ENCODE peak calls at places on chromosomes 4 and X, in ten cellular contexts. S, R, A, T, K, F, J, V, W and U are unnamed samples.

GRCh38 chr4:182916483-182917181 is 554 bp downstream of the DCTD start:
- DNase-seq in K (peak; percentile 64), V (no peak), A (peak; percentile 79), F (peak; percentile 20), T (peak; percentile 77), R (peak; percentile 63), W (peak; percentile 72), S (no peak), J (peak; percentile 62), U (peak; percentile 13)

GRCh38 chr4:94933799-94934198 is 176.0 kb downstream of the BMPR1B start:
- DNase-seq in V (no peak), S (no peak), A (peak; percentile 6), R (no peak), T (no peak), W (no peak), F (no peak), J (no peak), K (no peak), U (no peak)

GRCh38 chrX:17595456-17596035 is 141.7 kb upstream of the SCML1 start:
- DNase-seq in K (no peak), W (no peak), F (no peak), T (no peak), J (no peak), V (no peak), R (no peak), A (peak; percentile 62), S (peak; percentile 39), U (no peak)

GRCh38 chrX:17788439-17788838 is 51.1 kb downstream of the SCML1 start:
- DNase-seq in R (peak; percentile 36), F (peak; percentile 24), K (peak; percentile 36), W (peak; percentile 24), S (peak; percentile 1), J (no peak), A (peak; percentile 16), T (no peak), V (no peak), U (no peak)

GRCh38 chr4:76681996-76682395 is 215.9 kb downstream of the SOWAHB start:
- DNase-seq in A (no peak), W (no peak), V (no peak), R (no peak), J (no peak), S (no peak), T (no peak), F (no peak), K (no peak), U (no peak)

GRCh38 chr4:4735870-4736269 is 123.6 kb upstream of the MSX1 start:
- DNase-seq in F (no peak), A (peak; percentile 27), J (no peak), K (no peak), R (peak; percentile 67), W (no peak), T (no peak), V (no peak), S (no peak), U (no peak)

GRCh38 chr4:25065451-25065850 is 34.7 kb upstream of the LGI2 start:
- DNase-seq in S (no peak), A (no peak), K (no peak), W (no peak), V (no peak), T (no peak), F (no peak), J (no peak), R (no peak), U (no peak)

GRCh38 chr4:162865102-162865501 is 301.6 kb downstream of the NAF1 start:
- DNase-seq in W (no peak), T (no peak), S (no peak), K (no peak), J (no peak), F (no peak), V (no peak), A (no peak), R (no peak), U (no peak)

GRCh38 chrX:20519077-20519617 is 252.4 kb upstream of the RPS6KA3 start:
- DNase-seq in A (no peak), K (no peak), R (no peak), V (no peak), T (no peak), W (no peak), J (no peak), F (no peak), S (no peak), U (no peak)

GRCh38 chrX:20519826-20520225 is 253.1 kb upstream of the RPS6KA3 start:
- DNase-seq in A (no peak), K (no peak), R (no peak), J (no peak), V (no peak), T (no peak), S (no peak), W (no peak), F (no peak), U (no peak)

GRCh38 chrX:20522420-20522819 is 255.7 kb upstream of the RPS6KA3 start:
- DNase-seq in K (no peak), S (no peak), V (no peak), F (no peak), R (no peak), W (no peak), J (no peak), T (no peak), A (peak; percentile 61), U (no peak)

GRCh38 chrX:20523626-20524312 is 257.1 kb upstream of the RPS6KA3 start:
- DNase-seq in S (no peak), T (no peak), F (no peak), R (no peak), A (no peak), J (no peak), V (peak; percentile 15), K (no peak), W (no peak), U (peak; percentile 32)

DNA sequence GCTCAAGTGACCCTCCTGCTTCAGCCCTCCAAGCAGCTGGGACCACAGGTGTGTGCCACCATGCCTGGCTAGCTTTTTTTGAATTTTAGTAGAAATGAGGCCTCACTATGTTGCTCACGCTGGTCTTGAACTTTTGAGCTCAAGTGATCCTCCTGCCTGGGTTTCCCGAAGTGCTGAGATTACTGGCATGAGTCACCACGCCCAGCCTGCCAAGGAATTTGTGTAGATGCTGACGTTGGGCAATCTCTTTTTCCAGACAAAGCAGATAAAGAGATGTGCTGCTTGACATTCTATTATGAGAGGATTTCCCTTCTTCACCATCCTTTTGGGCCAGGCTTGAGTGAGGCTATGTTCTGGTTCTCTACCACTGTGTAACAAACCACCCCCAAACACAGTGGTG is 254.5 kb upstream of the RPS6KA3 start:
- DNase-seq in R (no peak), K (no peak), V (no peak), A (peak; percentile 74), F (no peak), T (no peak), J (no peak), S (no peak), W (no peak), U (no peak)
- H3K27me3 ChIP-seq in R (peaks cover under 1% of the 10 kb centered on the region), K (no peaks in the 10 kb centered on the region), V (no peaks in the 10 kb centered on the region), A (no peaks in the 10 kb centered on the region), F (no peaks in the 10 kb centered on the region), T (no peaks in the 10 kb centered on the region), J (no peaks in the 10 kb centered on the region), S (no peaks in the 10 kb centered on the region), W (no peaks in the 10 kb centered on the region), U (no peaks in the 10 kb centered on the region)

GRCh38 chrX:139091878-139092277 is 380.4 kb upstream of the FGF13 start:
- DNase-seq in J (no peak), F (no peak), R (no peak), V (no peak), S (no peak), K (no peak), A (no peak), W (no peak), T (no peak), U (no peak)
- H3K27me3 ChIP-seq in J (no peaks in the 10 kb centered on the region), F (no peaks in the 10 kb centered on the region), R (no peaks in the 10 kb centered on the region), V (no peaks in the 10 kb centered on the region), S (no peaks in the 10 kb centered on the region), K (no peaks in the 10 kb centered on the region), A (no peaks in the 10 kb centered on the region), W (no peaks in the 10 kb centered on the region), T (no peaks in the 10 kb centered on the region), U (no peaks in the 10 kb centered on the region)

DNA sequence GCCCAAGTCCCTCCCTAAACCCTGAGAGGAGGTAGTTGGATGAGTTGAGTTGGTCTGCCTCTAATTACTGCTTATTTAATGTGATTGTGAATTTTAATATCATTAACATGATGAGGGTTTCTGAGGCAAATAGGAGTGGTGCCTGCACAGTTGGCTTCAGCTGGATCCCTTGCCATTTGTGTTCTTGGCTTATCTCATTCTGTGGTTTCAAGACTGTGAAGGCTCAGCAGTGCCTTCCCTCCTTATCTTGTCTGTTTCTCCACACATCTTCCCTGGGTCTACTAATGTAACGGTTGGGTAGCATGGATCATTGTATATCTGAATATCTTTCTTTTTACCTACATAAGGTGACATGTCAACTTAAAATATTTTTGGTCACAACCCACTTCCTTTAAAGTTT is 1.6 kb upstream of the SLC10A4 start:
- DNase-seq in K (no peak), J (no peak), S (no peak), A (no peak), W (no peak), F (no peak), R (no peak), V (no peak), T (no peak), U (no peak)
- H3K27me3 ChIP-seq in K (no peaks in the 10 kb centered on the region), J (peaks cover 59% of the 10 kb centered on the region), S (peaks cover 36% of the 10 kb centered on the region), A (peaks cover 50% of the 10 kb centered on the region), W (peaks cover 68% of the 10 kb centered on the region), F (peaks cover 48% of the 10 kb centered on the region), R (peaks cover 36% of the 10 kb centered on the region), V (peaks cover 32% of the 10 kb centered on the region), T (peaks cover 38% of the 10 kb centered on the region), U (peaks cover 20% of the 10 kb centered on the region)

GRCh38 chr4:53592128-53592527 is 842 bp upstream of the LNX1 start:
- DNase-seq in V (no peak), S (no peak), W (peak; percentile 63), T (no peak), A (peak; percentile 13), R (no peak), F (no peak), J (no peak), K (peak; percentile 68), U (no peak)

GRCh38 chr4:53591372-53591892 is at the start of gene LNX1:
- DNase-seq in K (peak; percentile 97), S (no peak), F (no peak), J (no peak), W (peak; percentile 95), R (no peak), A (no peak), T (no peak), V (no peak), U (no peak)

GRCh38 chr4:53586121-53586816 is 5.0 kb downstream of the LNX1 start:
- DNase-seq in K (no peak), R (no peak), J (no peak), A (peak; percentile 99), F (no peak), T (no peak), S (peak; percentile 58), V (no peak), W (no peak), U (no peak)

GRCh38 chr4:53587123-53587522 is 4.2 kb downstream of the LNX1 start:
- DNase-seq in W (no peak), A (no peak), S (no peak), V (no peak), F (no peak), R (no peak), J (no peak), T (no peak), K (no peak), U (no peak)

DNA sequence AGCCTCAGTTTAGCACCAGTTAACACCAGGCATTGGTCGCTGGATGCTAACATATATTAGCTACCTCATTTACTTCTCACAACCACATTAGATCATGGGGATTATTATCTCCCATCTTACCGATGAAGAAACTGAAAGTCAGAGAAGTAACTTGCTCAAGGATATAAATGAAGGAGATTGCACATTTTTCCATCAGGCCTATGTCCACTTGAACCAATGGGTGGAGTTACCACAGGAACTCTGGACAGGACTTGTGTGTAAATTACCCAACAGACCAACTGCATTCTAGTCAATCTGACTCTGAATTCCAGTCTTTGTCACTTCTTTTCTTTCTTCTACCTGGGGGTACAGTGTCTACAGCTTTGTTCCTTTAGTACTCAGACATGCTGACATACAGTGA is 1.8 kb downstream of the LNX1 start:
- DNase-seq in K (no peak), S (no peak), V (no peak), R (no peak), F (no peak), J (no peak), A (no peak), W (no peak), T (no peak), U (no peak)
- H3K27me3 ChIP-seq in K (no peaks in the 10 kb centered on the region), S (no peaks in the 10 kb centered on the region), V (no peaks in the 10 kb centered on the region), R (no peaks in the 10 kb centered on the region), F (peaks cover 20% of the 10 kb centered on the region), J (no peaks in the 10 kb centered on the region), A (no peaks in the 10 kb centered on the region), W (no peaks in the 10 kb centered on the region), T (peaks cover 2% of the 10 kb centered on the region), U (no peaks in the 10 kb centered on the region)